ENCODE peak calls at places on chromosomes 3 and 15, in six cellular contexts. S, C, U, L, F and A are unnamed samples.

GRCh38 chr3:12303998-12304397 is 15.1 kb downstream of the PPARG start:
- DNase-seq in L (no peak), S (no peak), C (no peak), U (no peak), F (no peak), A (no peak)

GRCh38 chr3:3615533-3615932 is 183.7 kb upstream of the LRRN1 start:
- DNase-seq in C (no peak), S (no peak), U (no peak), F (no peak), L (no peak), A (no peak)

GRCh38 chr15:51192560-51193280 is 98.0 kb upstream of the TNFAIP8L3 start:
- DNase-seq in C (peak), L (peak), U (peak), F (peak), S (no peak), A (peak)

GRCh38 chr3:177835917-177836316 is 638.6 kb upstream of the TBL1XR1 start:
- DNase-seq in U (no peak), F (peak), L (no peak), C (no peak), S (peak), A (no peak)

GRCh38 chr3:103873024-103873423 is 1438.2 kb downstream of the ZPLD1 start:
- DNase-seq in C (no peak), S (no peak), U (no peak), F (no peak), L (no peak), A (no peak)

GRCh38 chr15:74133071-74133702 is 2.8 kb downstream of the ISLR2 start:
- DNase-seq in S (no peak), F (no peak), L (no peak), C (no peak), U (no peak), A (no peak)

GRCh38 chr15:71811036-71811736 is 832 bp downstream of the NR2E3 start:
- DNase-seq in C (peak), L (no peak), F (no peak), U (no peak), S (no peak), A (no peak)

GRCh38 chr3:127157181-127157828 is 35.6 kb upstream of the PRR23E start:
- DNase-seq in L (peak), S (no peak), U (no peak), F (no peak), C (no peak), A (no peak)

GRCh38 chr15:85750319-85750806 is 44.4 kb downstream of the KLHL25 start:
- DNase-seq in F (no peak), S (no peak), U (no peak), C (peak), L (peak), A (no peak)

GRCh38 chr3:85304360-85304964 is 345.7 kb downstream of the CADM2 start:
- DNase-seq in S (no peak), C (no peak), F (no peak), L (no peak), U (no peak), A (no peak)

GRCh38 chr3:2921903-2922302 is 188.3 kb downstream of the IL5RA start:
- DNase-seq in S (no peak), U (no peak), C (no peak), L (no peak), F (no peak), A (peak)

GRCh38 chr15:65979837-65980236 is 110.5 kb downstream of the RAB11A start:
- DNase-seq in L (no peak), C (no peak), U (no peak), F (no peak), S (no peak), A (no peak)

GRCh38 chr3:132660745-132661067 is 577 bp downstream of the UBA5 start:
- DNase-seq in C (no peak), L (no peak), U (no peak), F (peak), S (no peak), A (no peak)

GRCh38 chr3:132657869-132658747 is 1.5 kb downstream of the ACAD11 start:
- DNase-seq in U (no peak), C (no peak), L (no peak), F (no peak), S (no peak), A (no peak)

GRCh38 chr3:132660056-132660744 is at the start of gene UBA5:
- DNase-seq in F (peak), L (peak), C (peak), S (no peak), U (peak), A (peak)

GRCh38 chr3:132659370-132660055 is at the start of gene ACAD11:
- DNase-seq in S (no peak), L (peak), F (peak), C (peak), U (peak), A (peak)

GRCh38 chr3:132659000-132659369 is 624 bp downstream of the ACAD11 start:
- DNase-seq in C (no peak), U (no peak), L (no peak), S (no peak), F (no peak), A (no peak)
- H3K4me3 ChIP-seq in C (peak), U (peak), L (peak), S (peak), F (peak), A (peak)

GRCh38 chr3:10744098-10744465 is 71.9 kb upstream of the SLC6A11 start:
- DNase-seq in F (no peak), C (no peak), L (no peak), U (no peak), S (no peak), A (no peak)
- TF ChIP-seq CTCF in F (no peak), C (no peak), L (no peak), U (no peak), S (no peak), A (peak)

GRCh38 chr15:59997070-59997701 is 6.9 kb upstream of the FOXB1 start:
- DNase-seq in L (peak), S (no peak), C (no peak), U (no peak), F (no peak), A (peak)
- H3K4me3 ChIP-seq in L (peak), S (no peak), C (no peak), U (no peak), F (no peak), A (peak)

DNA sequence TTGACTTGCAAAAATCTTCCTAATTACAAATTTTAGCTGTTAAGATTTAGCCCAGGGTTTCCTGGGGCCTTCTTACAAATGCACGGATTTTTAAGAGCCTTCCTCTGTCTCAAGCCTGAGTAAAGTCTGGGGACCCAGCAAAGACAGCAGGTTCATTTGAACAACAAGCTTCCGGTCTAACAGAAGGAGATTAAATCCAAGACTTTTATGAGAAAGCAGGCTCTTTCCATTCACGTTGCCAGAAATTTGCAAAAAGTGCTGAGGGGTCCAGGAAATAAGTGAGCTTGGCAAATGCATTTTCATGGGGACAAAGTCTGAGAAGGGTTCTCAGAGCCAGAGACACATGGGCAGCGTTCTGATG is 115.6 kb upstream of the ARHGEF3 start:
- DNase-seq in L (no peak), U (no peak), F (no peak), S (no peak), C (no peak), A (no peak)
- TF ChIP-seq CTCF in L (no peak), U (no peak), F (no peak), S (no peak), C (no peak), A (no peak)

DNA sequence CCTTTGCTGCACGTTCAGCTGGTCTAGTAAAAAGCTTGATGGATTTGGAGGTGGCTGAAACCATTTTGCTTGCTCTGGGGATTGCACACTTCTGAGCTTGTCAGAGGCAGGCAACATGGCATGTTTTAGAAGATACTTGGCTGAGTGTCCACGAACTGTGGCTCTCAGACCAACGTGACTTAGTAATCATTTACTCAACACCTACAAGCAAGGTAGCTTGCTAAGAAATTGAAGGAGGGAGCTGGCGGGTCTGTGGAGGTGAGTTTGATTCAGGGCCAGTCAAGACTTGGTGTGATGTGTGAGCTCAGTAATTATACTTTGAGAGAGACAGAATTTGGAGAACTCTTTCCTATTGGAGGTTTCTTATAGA is 196.0 kb downstream of the LPP start:
- DNase-seq in S (no peak), F (no peak), L (no peak), U (no peak), C (no peak), A (no peak)
- H3K4me3 ChIP-seq in S (no peak), F (no peak), L (no peak), U (no peak), C (no peak), A (no peak)